ENCODE peak calls at places on chromosome 10, in five cellular contexts. One of them, this sample, is unnamed.

GRCh38 chr10:131681656-131682055 is 219.2 kb upstream of the PPP2R2D start:
- DNase-seq in AG09319: no peak
- DNase-seq in AG04450: no peak
- DNase-seq in heart left ventricle: no peak
- DNase-seq in stimulated activated CD4-positive, alpha-beta T cell treated with anti-CD3 and anti-CD28 coated beads, Interleukin-15, amount 100 ng/mL, for 48 hours: no peak
- DNase-seq in this sample: no peak

GRCh38 chr10:98589007-98589406 is 142.3 kb upstream of the HPS1 start:
- DNase-seq in AG09319: no peak
- DNase-seq in AG04450: no peak
- DNase-seq in heart left ventricle: no peak
- DNase-seq in stimulated activated CD4-positive, alpha-beta T cell treated with anti-CD3 and anti-CD28 coated beads, Interleukin-15, amount 100 ng/mL, for 48 hours: no peak
- DNase-seq in this sample: no peak

GRCh38 chr10:71029411-71029881 is 141.1 kb upstream of the PCBD1 start:
- DNase-seq in AG09319: no peak
- DNase-seq in AG04450: no peak
- DNase-seq in heart left ventricle: no peak
- DNase-seq in stimulated activated CD4-positive, alpha-beta T cell treated with anti-CD3 and anti-CD28 coated beads, Interleukin-15, amount 100 ng/mL, for 48 hours: no peak
- DNase-seq in this sample: no peak

GRCh38 chr10:122323941-122324675 is 50.4 kb upstream of the PLEKHA1 start:
- DNase-seq in AG09319: no peak
- DNase-seq in AG04450: no peak
- DNase-seq in heart left ventricle: no peak
- DNase-seq in stimulated activated CD4-positive, alpha-beta T cell treated with anti-CD3 and anti-CD28 coated beads, Interleukin-15, amount 100 ng/mL, for 48 hours: no peak
- DNase-seq in this sample: no peak

GRCh38 chr10:112227331-112227961 is 43.9 kb upstream of the GPAM start:
- DNase-seq in AG09319: peak; percentile 97
- DNase-seq in AG04450: no peak
- DNase-seq in heart left ventricle: no peak
- DNase-seq in stimulated activated CD4-positive, alpha-beta T cell treated with anti-CD3 and anti-CD28 coated beads, Interleukin-15, amount 100 ng/mL, for 48 hours: no peak
- DNase-seq in this sample: no peak

GRCh38 chr10:127278001-127278400 is 81.6 kb upstream of the INSYN2A start:
- DNase-seq in AG09319: no peak
- DNase-seq in AG04450: peak; percentile 7
- DNase-seq in heart left ventricle: no peak
- DNase-seq in stimulated activated CD4-positive, alpha-beta T cell treated with anti-CD3 and anti-CD28 coated beads, Interleukin-15, amount 100 ng/mL, for 48 hours: no peak
- DNase-seq in this sample: no peak

GRCh38 chr10:11325817-11326216 is 285.6 kb downstream of the USP6NL start:
- DNase-seq in AG09319: no peak
- DNase-seq in AG04450: peak; percentile 23
- DNase-seq in heart left ventricle: no peak
- DNase-seq in stimulated activated CD4-positive, alpha-beta T cell treated with anti-CD3 and anti-CD28 coated beads, Interleukin-15, amount 100 ng/mL, for 48 hours: no peak
- DNase-seq in this sample: no peak

GRCh38 chr10:8913720-8914119 is 859.2 kb downstream of the GATA3 start:
- DNase-seq in AG09319: no peak
- DNase-seq in AG04450: no peak
- DNase-seq in heart left ventricle: no peak
- DNase-seq in stimulated activated CD4-positive, alpha-beta T cell treated with anti-CD3 and anti-CD28 coated beads, Interleukin-15, amount 100 ng/mL, for 48 hours: no peak
- DNase-seq in this sample: no peak

GRCh38 chr10:43225787-43226153 is 41.1 kb downstream of the RASGEF1A start:
- DNase-seq in AG09319: no peak
- DNase-seq in AG04450: no peak
- DNase-seq in heart left ventricle: peak; percentile 2
- DNase-seq in stimulated activated CD4-positive, alpha-beta T cell treated with anti-CD3 and anti-CD28 coated beads, Interleukin-15, amount 100 ng/mL, for 48 hours: no peak
- DNase-seq in this sample: peak; percentile 66

GRCh38 chr10:23171232-23171876 is 20.8 kb upstream of the PTF1A start:
- DNase-seq in AG09319: no peak
- DNase-seq in AG04450: no peak
- DNase-seq in heart left ventricle: no peak
- DNase-seq in stimulated activated CD4-positive, alpha-beta T cell treated with anti-CD3 and anti-CD28 coated beads, Interleukin-15, amount 100 ng/mL, for 48 hours: no peak
- DNase-seq in this sample: peak; percentile 81